ENCODE peak calls at places on chromosomes 16 and 17, in five cellular contexts. Q is GM12878, O is K562, G is prostate gland, D is HCT116. Z is an unnamed sample.

GRCh38 chr17:12857592-12857991 is 68.3 kb downstream of the ARHGAP44 start:
- DNase-seq in Q (no peak), D (no peak), O (no peak), G (no peak), Z (no peak)

GRCh38 chr16:22373662-22374310 is 633 bp downstream of the CDR2 start:
- DNase-seq in G (peak; percentile 41), O (peak; percentile 46), Q (no peak), D (no peak), Z (peak; percentile 71)

GRCh38 chr16:21980032-21980431 is 20.9 kb downstream of the PDZD9 start:
- DNase-seq in O (no peak), Q (no peak), D (no peak), G (no peak), Z (no peak)

GRCh38 chr16:70715860-70716357 is 30.1 kb upstream of the MTSS2 start:
- DNase-seq in Q (no peak), O (no peak), G (no peak), D (no peak), Z (no peak)

GRCh38 chr17:17525956-17526355 is 29.8 kb upstream of the RASD1 start:
- DNase-seq in D (no peak), O (no peak), Q (no peak), G (no peak), Z (no peak)

GRCh38 chr17:61411114-61411943 is 11.7 kb downstream of the TBX2 start:
- DNase-seq in Q (no peak), G (peak; percentile 73), D (no peak), O (no peak), Z (peak; percentile 50)

GRCh38 chr17:29588561-29589411 is 662 bp downstream of the GIT1 start:
- DNase-seq in Q (no peak), O (peak; percentile 32), G (no peak), D (no peak), Z (peak; percentile 47)

GRCh38 chr16:80051040-80051439 is 450.5 kb upstream of the MAF start:
- DNase-seq in G (no peak), D (no peak), Q (no peak), O (no peak), Z (no peak)

GRCh38 chr16:77788196-77789084 is at the start of gene VAT1L:
- DNase-seq in Q (no peak), G (no peak), O (peak; percentile 7), D (no peak), Z (peak; percentile 27)

GRCh38 chr17:79831367-79832210 is 7.7 kb downstream of the CBX4 start:
- DNase-seq in Q (no peak), D (no peak), G (peak; percentile 73), O (peak; percentile 93), Z (no peak)

GRCh38 chr16:65534121-65534528 is 412.3 kb upstream of the CDH11 start:
- DNase-seq in D (no peak), O (no peak), G (no peak), Q (no peak), Z (no peak)

GRCh38 chr17:30720013-30720471 is 104.5 kb downstream of the CRLF3 start:
- DNase-seq in D (no peak), Q (no peak), O (no peak), G (no peak), Z (no peak)

GRCh38 chr17:82228842-82229685 is at the start of gene SLC16A3:
- DNase-seq in O (no peak), G (no peak), Q (no peak), D (no peak), Z (peak; percentile 71)

GRCh38 chr17:68291836-68292688 is 767 bp downstream of the ARSG start:
- DNase-seq in O (peak; percentile 77), D (peak; percentile 63), G (peak; percentile 39), Q (peak; percentile 70), Z (peak; percentile 76)
- TF ChIP-seq POLR2A in O (peak; percentile 81), D (peak; percentile 46), G (no peak), Q (peak; percentile 87), Z (no peak)

GRCh38 chr16:71851726-71852125 is 6.0 kb downstream of the ATXN1L start:
- DNase-seq in D (no peak), Q (no peak), O (no peak), G (no peak), Z (no peak)

GRCh38 chr16:71852561-71852960 is 6.8 kb downstream of the ATXN1L start:
- DNase-seq in G (no peak), D (no peak), O (no peak), Q (no peak), Z (no peak)

GRCh38 chr16:71852146-71852545 is 6.4 kb downstream of the ATXN1L start:
- DNase-seq in Q (no peak), G (no peak), O (no peak), D (no peak), Z (no peak)

GRCh38 chr16:71854369-71854948 is 8.7 kb downstream of the ATXN1L start:
- DNase-seq in Q (no peak), D (no peak), G (no peak), O (no peak), Z (no peak)

GRCh38 chr16:71853413-71853812 is 7.6 kb downstream of the ATXN1L start:
- DNase-seq in G (no peak), O (no peak), D (no peak), Q (no peak), Z (no peak)
- TF ChIP-seq POLR2A in G (no peak), O (no peak), D (no peak), Q (no peak), Z (no peak)

GRCh38 chr16:49901711-49902110 is 45.8 kb upstream of the ZNF423 start:
- DNase-seq in O (no peak), G (no peak), Q (no peak), D (no peak), Z (no peak)
- TF ChIP-seq POLR2A in O (no peak), G (no peak), Q (no peak), D (no peak), Z (no peak)

GRCh38 chr17:57584050-57584551 is 161.0 kb downstream of the CCDC182 start:
- DNase-seq in Q (no peak), G (no peak), D (no peak), O (no peak), Z (no peak)
- TF ChIP-seq POLR2A in Q (no peak), G (no peak), D (no peak), O (no peak), Z (no peak)

DNA sequence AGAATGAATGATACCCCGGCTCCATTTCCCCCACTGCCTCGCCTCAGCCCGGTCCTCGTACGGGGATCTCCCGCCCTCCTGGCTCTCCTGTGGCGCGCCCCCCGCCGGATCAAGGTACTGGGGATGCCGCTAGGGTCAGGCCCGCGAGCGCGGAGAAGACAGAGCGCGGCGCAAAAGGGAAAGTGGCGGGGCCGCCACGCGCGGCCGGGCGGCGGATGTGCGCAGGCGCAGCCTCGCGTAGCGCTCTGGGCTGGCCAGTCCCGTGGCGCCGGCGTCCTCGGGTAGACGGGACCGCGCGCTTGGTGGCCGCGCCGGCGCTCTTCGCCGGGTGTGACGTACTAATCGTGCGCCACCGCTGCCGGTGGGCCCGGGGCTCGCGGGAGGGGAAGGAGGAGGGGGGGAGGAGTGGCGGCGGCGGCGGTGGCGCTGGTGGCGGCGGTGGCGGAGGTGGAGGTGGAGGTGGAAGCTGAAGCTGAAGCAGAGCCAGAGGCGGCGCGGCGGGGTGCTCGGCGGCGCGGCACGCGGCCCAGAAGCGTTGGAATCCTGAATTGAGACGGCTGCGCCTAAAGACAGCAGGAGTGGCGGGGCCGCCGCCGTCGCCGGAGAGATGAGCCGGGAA is at the start of gene SENP3:
- DNase-seq in Q (no peak), D (peak; percentile 73), O (peak; percentile 91), G (peak; percentile 90), Z (peak; percentile 97)
- TF ChIP-seq POLR2A in Q (peak; percentile 86), D (no peak), O (peak; percentile 77), G (peak; percentile 54), Z (peak; percentile 71)

GRCh38 chr16:57284206-57284951 is at the start of gene PLLP:
- DNase-seq in O (peak; percentile 63), Q (no peak), G (no peak), D (no peak), Z (peak; percentile 65)
- TF ChIP-seq POLR2A in O (no peak), Q (no peak), G (peak; percentile 59), D (no peak), Z (no peak)

DNA sequence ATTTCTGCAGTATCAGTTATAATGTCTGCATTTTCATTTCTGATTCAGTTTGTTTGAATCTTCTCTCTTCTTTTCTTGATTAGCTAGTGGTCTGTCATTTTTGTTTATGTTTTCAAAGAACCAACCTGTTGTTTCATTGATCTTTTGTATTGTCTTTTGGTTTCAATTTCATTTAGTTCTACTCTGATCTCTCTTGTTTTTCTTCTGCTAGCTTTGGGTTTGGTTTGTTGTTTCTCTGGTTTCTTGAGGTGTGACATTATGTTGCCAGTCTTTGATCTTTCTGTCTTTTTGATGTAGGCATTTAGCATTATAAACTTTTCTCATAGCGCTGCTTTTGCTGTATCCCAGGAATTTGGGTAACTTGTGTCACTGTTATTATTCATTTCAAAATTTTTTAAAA is 107.2 kb downstream of the PHKB start:
- DNase-seq in G (no peak), O (no peak), Q (no peak), D (no peak), Z (no peak)
- TF ChIP-seq POLR2A in G (no peak), O (no peak), Q (no peak), D (no peak), Z (no peak)

GRCh38 chr17:67417507-67417906 is 40.4 kb downstream of the PITPNC1 start:
- DNase-seq in D (no peak), O (no peak), Q (no peak), G (no peak), Z (no peak)

GRCh38 chr17:67421869-67422273 is 44.8 kb downstream of the PITPNC1 start:
- DNase-seq in Q (peak; percentile 61), D (peak; percentile 100), O (no peak), G (peak; percentile 48), Z (no peak)

GRCh38 chr17:67425571-67426160 is 48.6 kb downstream of the PITPNC1 start:
- DNase-seq in G (no peak), O (no peak), Q (no peak), D (no peak), Z (no peak)

GRCh38 chr17:67422887-67423286 is 45.8 kb downstream of the PITPNC1 start:
- DNase-seq in Q (no peak), D (peak; percentile 52), G (no peak), O (no peak), Z (no peak)

DNA sequence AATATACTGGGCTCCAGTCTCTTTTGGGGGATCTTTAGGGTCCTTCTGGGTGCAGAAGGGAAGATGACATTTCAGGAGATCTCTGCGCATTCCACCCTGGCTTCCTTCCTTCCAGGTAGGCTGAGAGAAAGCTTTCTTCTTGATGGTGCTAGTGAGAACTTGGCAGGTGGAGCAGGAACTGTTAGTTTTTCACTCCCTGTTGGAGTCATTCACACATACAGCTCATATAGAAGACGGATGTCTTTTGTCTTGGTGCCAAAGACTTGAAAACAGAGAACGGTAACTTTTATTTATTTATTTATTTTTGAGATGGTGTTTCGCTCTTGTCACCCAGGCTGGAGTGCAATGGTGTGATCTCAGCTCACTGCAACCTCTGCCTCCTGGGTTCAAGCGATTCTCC is 43.9 kb downstream of the PITPNC1 start:
- DNase-seq in G (no peak), Q (no peak), O (no peak), D (no peak), Z (no peak)
- TF ChIP-seq POLR2A in G (no peak), Q (no peak), O (no peak), D (no peak), Z (no peak)

GRCh38 chr16:53129281-53130192 is 74.7 kb downstream of the CHD9 start:
- DNase-seq in G (peak; percentile 11), Q (no peak), D (no peak), O (peak; percentile 37), Z (peak; percentile 41)
- TF ChIP-seq POLR2A in G (no peak), Q (no peak), D (no peak), O (no peak), Z (no peak)